ENCODE peak calls at places on chromosomes 16 and 17, in ten cellular contexts. E, U, V, Q, B, N, D, A, J and H are unnamed samples.

GRCh38 chr17:81029859-81030258 is 5.1 kb upstream of the BAIAP2 start:
- DNase-seq in E (no peak), U (no peak), V (no peak), Q (no peak), B (no peak), N (no peak), D (no peak), A (no peak), J (no peak), H (no peak)

GRCh38 chr17:4658478-4659305 is 17.2 kb upstream of the ALOX15 start:
- DNase-seq in E (peak), U (no peak), V (peak), Q (peak), B (no peak), N (peak), D (no peak), A (no peak), J (no peak), H (no peak)

GRCh38 chr17:79435296-79435695 is 175.6 kb downstream of the RBFOX3 start:
- DNase-seq in E (no peak), U (no peak), V (no peak), Q (no peak), B (no peak), N (no peak), D (no peak), A (no peak), J (no peak), H (no peak)

GRCh38 chr16:23670137-23670776 is 8.4 kb upstream of the PLK1 start:
- DNase-seq in E (peak), U (no peak), V (peak), Q (peak), B (no peak), N (peak), D (no peak), A (no peak), J (no peak), H (no peak)

GRCh38 chr17:81635973-81636504 is 873 bp downstream of the NPLOC4 start:
- DNase-seq in E (peak), U (no peak), V (peak), Q (no peak), B (no peak), N (no peak), D (no peak), A (no peak), J (no peak), H (no peak)

GRCh38 chr17:28368306-28368831 is 1.7 kb downstream of the VTN start:
- DNase-seq in E (no peak), U (no peak), V (no peak), Q (no peak), B (no peak), N (no peak), D (no peak), A (no peak), J (no peak), H (no peak)

GRCh38 chr17:77570565-77570898 is 388.0 kb upstream of the TNRC6C start:
- DNase-seq in E (no peak), U (no peak), V (no peak), Q (no peak), B (no peak), N (no peak), D (no peak), A (no peak), J (no peak), H (no peak)

GRCh38 chr16:2500634-2500936 is 13.2 kb upstream of the ATP6V0C start:
- DNase-seq in E (no peak), U (no peak), V (no peak), Q (no peak), B (no peak), N (no peak), D (no peak), A (no peak), J (no peak), H (no peak)

GRCh38 chr17:41464682-41465081 is 2.5 kb downstream of the KRT32 start:
- DNase-seq in E (peak), U (no peak), V (peak), Q (no peak), B (no peak), N (no peak), D (no peak), A (no peak), J (peak), H (no peak)